ENCODE peak calls at places on chromosomes 4 and X, in ten cellular contexts. Y is heart left ventricle, G is cardiac fibroblast, W is right atrium auricular region, T is ovary, B is bronchial epithelial cell, J is GM23248, V is left lung, A is fibroblast of lung, E is foreskin fibroblast. L is an unnamed sample.

GRCh38 chrX:107117993-107118321 is 665 bp downstream of the RBM41 start:
- DNase-seq in Y (no peak), G (no peak), W (no peak), T (no peak), B (peak), J (no peak), V (no peak), A (peak), E (peak), L (no peak)

GRCh38 chr4:5751918-5752802 is 41.2 kb downstream of the EVC start:
- DNase-seq in Y (no peak), G (peak), W (peak), T (no peak), B (no peak), J (peak), V (no peak), A (peak), E (peak), L (no peak)

GRCh38 chrX:136028383-136028984 is 43.2 kb downstream of the SLC9A6 start:
- DNase-seq in Y (no peak), G (peak), W (no peak), T (no peak), B (peak), J (peak), V (no peak), A (peak), E (peak), L (no peak)

GRCh38 chr4:153432971-153433752 is 33.0 kb upstream of the TMEM131L start:
- DNase-seq in Y (peak), G (peak), W (peak), T (peak), B (peak), J (peak), V (peak), A (peak), E (peak), L (no peak)

GRCh38 chr4:111776546-111776945 is 368.7 kb upstream of the FAM241A start:
- DNase-seq in Y (no peak), G (no peak), W (no peak), T (no peak), B (no peak), J (peak), V (no peak), A (peak), E (peak), L (no peak)

GRCh38 chr4:68904786-68905185 is 46.8 kb downstream of the UGT2A3 start:
- DNase-seq in Y (no peak), G (no peak), W (no peak), T (no peak), B (peak), J (no peak), V (no peak), A (no peak), E (no peak), L (no peak)

GRCh38 chrX:19107035-19107434 is 15.2 kb downstream of the ADGRG2 start:
- DNase-seq in Y (no peak), G (no peak), W (no peak), T (no peak), B (no peak), J (no peak), V (no peak), A (no peak), E (no peak), L (no peak)

GRCh38 chr4:16687845-16688244 is 210.6 kb downstream of the LDB2 start:
- DNase-seq in Y (no peak), G (no peak), W (no peak), T (no peak), B (no peak), J (no peak), V (no peak), A (peak), E (no peak), L (no peak)

GRCh38 chr4:13160906-13161305 is 323.2 kb downstream of the RAB28 start:
- DNase-seq in Y (no peak), G (peak), W (no peak), T (no peak), B (peak), J (peak), V (no peak), A (peak), E (peak), L (no peak)

GRCh38 chrX:134537179-134537945 is 77.4 kb downstream of the HPRT1 start:
- DNase-seq in Y (no peak), G (peak), W (no peak), T (no peak), B (no peak), J (peak), V (no peak), A (peak), E (peak), L (no peak)

GRCh38 chr4:42172391-42172790 is 19.9 kb upstream of the BEND4 start:
- DNase-seq in Y (no peak), G (no peak), W (no peak), T (no peak), B (no peak), J (no peak), V (no peak), A (no peak), E (no peak), L (no peak)

GRCh38 chrX:40291553-40291952 is 193.8 kb upstream of the BCOR start:
- DNase-seq in Y (no peak), G (no peak), W (no peak), T (no peak), B (peak), J (no peak), V (no peak), A (no peak), E (no peak), L (no peak)

GRCh38 chrX:74449937-74450330 is 28.6 kb downstream of the SLC16A2 start:
- DNase-seq in Y (no peak), G (no peak), W (no peak), T (no peak), B (peak), J (peak), V (no peak), A (peak), E (peak), L (no peak)

GRCh38 chr4:35253331-35253730 is 991.0 kb downstream of the ARAP2 start:
- DNase-seq in Y (no peak), G (no peak), W (no peak), T (no peak), B (no peak), J (no peak), V (no peak), A (no peak), E (no peak), L (no peak)

GRCh38 chrX:72142931-72143709 is 11.4 kb upstream of the RTL5 start:
- DNase-seq in Y (no peak), G (no peak), W (no peak), T (no peak), B (no peak), J (no peak), V (no peak), A (no peak), E (no peak), L (no peak)

GRCh38 chr4:2075987-2076907 is 17.1 kb downstream of the NAT8L start:
- DNase-seq in Y (no peak), G (no peak), W (no peak), T (peak), B (no peak), J (no peak), V (peak), A (no peak), E (no peak), L (no peak)

GRCh38 chr4:176838611-176839411 is 46.1 kb upstream of the VEGFC start:
- DNase-seq in Y (peak), G (peak), W (no peak), T (no peak), B (peak), J (peak), V (no peak), A (peak), E (peak), L (no peak)

GRCh38 chrX:47936224-47936939 is 67.4 kb downstream of the ZNF182 start:
- DNase-seq in Y (no peak), G (peak), W (no peak), T (no peak), B (no peak), J (no peak), V (no peak), A (peak), E (no peak), L (no peak)

GRCh38 chrX:3320471-3321046 is 25.9 kb downstream of the MXRA5 start:
- DNase-seq in Y (no peak), G (no peak), W (no peak), T (no peak), B (no peak), J (no peak), V (no peak), A (no peak), E (peak), L (no peak)
- H3K4me3 ChIP-seq in Y (no peak), G (no peak), W (no peak), T (no peak), B (no peak), J (no peak), V (no peak), A (no peak), E (no peak), L (no peak)

GRCh38 chr4:74549936-74550335 is 105.0 kb downstream of the AREG start:
- DNase-seq in Y (no peak), G (no peak), W (no peak), T (no peak), B (peak), J (peak), V (no peak), A (peak), E (peak), L (no peak)

GRCh38 chr4:74555231-74555630 is 110.3 kb downstream of the AREG start:
- DNase-seq in Y (no peak), G (no peak), W (no peak), T (no peak), B (peak), J (peak), V (no peak), A (peak), E (no peak), L (no peak)

GRCh38 chr4:74559853-74560252 is 114.9 kb downstream of the AREG start:
- DNase-seq in Y (no peak), G (no peak), W (no peak), T (no peak), B (no peak), J (no peak), V (no peak), A (no peak), E (no peak), L (no peak)

DNA sequence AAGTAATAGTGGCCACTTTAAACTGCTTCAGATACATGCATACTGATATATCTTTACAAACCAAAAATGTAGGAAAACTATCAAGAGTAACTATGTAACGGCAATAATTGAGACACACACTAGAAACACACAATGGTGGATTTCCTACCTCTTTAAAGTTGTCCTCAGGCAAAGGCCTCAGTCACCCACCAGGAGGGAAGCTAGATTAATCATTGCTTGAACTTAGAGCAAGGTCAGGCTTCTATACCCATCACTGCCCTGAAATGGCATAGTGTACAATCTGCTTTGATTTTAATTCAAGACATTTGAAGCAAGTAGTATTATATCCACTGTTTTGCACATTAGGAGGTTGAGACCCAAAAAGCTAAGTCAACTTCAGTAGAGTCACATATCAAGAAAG is 110.9 kb downstream of the AREG start:
- DNase-seq in Y (no peak), G (no peak), W (no peak), T (no peak), B (no peak), J (no peak), V (no peak), A (no peak), E (no peak), L (no peak)
- H3K4me3 ChIP-seq in Y (no peak), G (no peak), W (no peak), T (no peak), B (no peak), J (no peak), V (no peak), A (no peak), E (no peak), L (no peak)

GRCh38 chrX:33339219-33339618 is 127.9 kb upstream of the DMD start:
- DNase-seq in Y (no peak), G (peak), W (no peak), T (no peak), B (peak), J (no peak), V (no peak), A (no peak), E (no peak), L (no peak)

GRCh38 chrX:33330798-33331197 is 119.4 kb upstream of the DMD start:
- DNase-seq in Y (no peak), G (no peak), W (no peak), T (no peak), B (no peak), J (no peak), V (no peak), A (no peak), E (no peak), L (no peak)

GRCh38 chrX:33336783-33337182 is 125.4 kb upstream of the DMD start:
- DNase-seq in Y (peak), G (peak), W (no peak), T (peak), B (peak), J (peak), V (no peak), A (no peak), E (peak), L (no peak)
- H3K4me3 ChIP-seq in Y (no peak), G (no peak), W (no peak), T (no peak), B (no peak), J (no peak), V (no peak), A (no peak), E (no peak), L (peak)

GRCh38 chr4:182101618-182102017 is 141.6 kb upstream of the TENM3 start:
- DNase-seq in Y (no peak), G (no peak), W (no peak), T (no peak), B (no peak), J (no peak), V (no peak), A (no peak), E (no peak), L (no peak)
- H3K4me3 ChIP-seq in Y (no peak), G (no peak), W (no peak), T (no peak), B (no peak), J (no peak), V (no peak), A (no peak), E (no peak), L (no peak)

DNA sequence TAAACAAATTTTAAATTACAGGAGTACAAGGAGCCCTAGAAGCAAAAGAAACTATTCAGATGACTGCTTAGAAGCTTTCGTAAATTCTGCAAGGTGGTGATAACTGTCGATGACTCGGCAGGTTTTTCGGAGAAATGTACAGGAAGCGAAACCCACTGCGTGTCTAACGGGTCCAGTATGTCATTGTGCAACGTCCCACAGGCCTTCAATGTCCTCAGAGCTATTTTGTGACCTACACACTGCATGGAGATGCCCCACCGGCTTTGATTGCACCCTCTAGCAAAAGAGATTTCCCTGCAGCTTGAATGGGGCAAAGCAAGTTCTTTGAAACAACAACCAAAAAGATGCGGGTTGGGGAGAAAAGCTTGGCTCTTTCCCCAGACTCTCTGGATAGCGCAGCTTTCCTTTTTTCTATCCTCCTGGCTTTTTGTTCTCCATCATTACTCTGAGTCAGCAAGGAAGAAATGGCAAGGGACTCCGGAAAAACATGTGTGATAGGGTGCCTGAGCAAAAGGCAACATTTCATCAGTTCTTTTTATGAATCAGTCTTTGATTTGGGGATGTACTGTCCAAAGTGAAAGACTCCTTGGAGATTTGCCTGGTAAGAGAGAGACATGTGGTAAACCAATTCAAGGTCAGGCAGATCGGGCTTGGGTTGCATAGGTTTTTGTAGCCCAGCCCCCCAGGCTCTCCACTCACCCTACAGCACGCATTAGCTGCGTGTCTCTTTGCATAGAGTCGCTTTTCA is 112.0 kb upstream of the TBL1X start:
- DNase-seq in Y (no peak), G (peak), W (peak), T (peak), B (no peak), J (peak), V (peak), A (peak), E (peak), L (no peak)
- H3K4me3 ChIP-seq in Y (no peak), G (no peak), W (no peak), T (no peak), B (no peak), J (peak), V (no peak), A (no peak), E (no peak), L (no peak)

DNA sequence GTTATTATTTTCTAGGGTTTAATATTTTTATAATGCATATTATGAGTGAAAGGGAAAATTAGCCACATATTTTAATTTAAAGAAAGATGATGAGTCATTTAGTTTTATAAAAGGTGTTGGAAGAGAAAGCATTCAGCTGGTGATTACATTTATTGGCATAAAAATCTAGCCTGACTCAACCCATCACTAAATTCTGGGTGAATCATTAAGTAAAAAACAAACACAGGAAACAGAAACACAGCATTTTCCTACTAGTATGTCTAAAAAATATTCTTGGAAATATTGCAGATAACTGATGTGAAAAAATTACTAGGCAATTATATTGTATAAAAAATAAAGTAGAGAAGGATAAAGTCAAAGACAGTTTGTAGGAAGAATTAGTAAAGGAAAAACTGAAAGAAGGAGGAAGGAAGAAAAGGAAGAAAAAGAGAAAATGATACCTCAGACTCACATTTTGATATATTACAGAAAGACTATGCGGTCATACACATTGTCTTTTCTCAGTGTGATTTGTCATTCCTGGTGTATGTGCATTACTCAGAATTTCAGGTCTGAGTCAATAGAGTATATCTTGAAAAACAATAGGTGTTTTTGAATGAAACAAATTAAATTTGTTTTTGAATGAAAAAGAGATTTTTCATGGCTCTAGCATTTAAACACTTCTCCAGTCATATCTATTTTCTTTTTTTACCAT is 48.0 kb upstream of the SPOCK3 start:
- DNase-seq in Y (no peak), G (no peak), W (no peak), T (no peak), B (peak), J (no peak), V (no peak), A (peak), E (no peak), L (no peak)
- H3K4me3 ChIP-seq in Y (no peak), G (no peak), W (no peak), T (no peak), B (no peak), J (no peak), V (no peak), A (no peak), E (no peak), L (no peak)